ENCODE peak calls at places on chromosomes 11 and 22, in five cellular contexts. U, C, K, D and S are unnamed samples. For H3K4me1, the result is how much of the 10 kb centered on the place peaks cover.

GRCh38 chr22:46111645-46112306 is 38.5 kb upstream of the PPARA start:
- DNase-seq in U (no peak), C (no peak), K (no peak), D (no peak), S (no peak)

GRCh38 chr11:33116535-33116934 is 44.7 kb downstream of the CSTF3 start:
- DNase-seq in U (peak), C (peak), K (no peak), D (no peak), S (no peak)

GRCh38 chr11:116605543-116605942 is 167.2 kb downstream of the BUD13 start:
- DNase-seq in U (peak), C (peak), K (peak), D (peak), S (peak)

GRCh38 chr22:49039625-49040024 is 788.0 kb downstream of the BRD1 start:
- DNase-seq in U (no peak), C (peak), K (no peak), D (no peak), S (no peak)

GRCh38 chr22:40050258-40050657 is 55.5 kb downstream of the FAM83F start:
- DNase-seq in U (no peak), C (no peak), K (no peak), D (no peak), S (no peak)

GRCh38 chr11:126484266-126484665 is 128.8 kb downstream of the ST3GAL4 start:
- DNase-seq in U (no peak), C (peak), K (no peak), D (no peak), S (no peak)

GRCh38 chr11:46361283-46362145 is 14.3 kb downstream of the DGKZ start:
- DNase-seq in U (no peak), C (no peak), K (peak), D (no peak), S (no peak)

GRCh38 chr22:29703595-29704195 is 16.1 kb upstream of the CABP7 start:
- DNase-seq in U (no peak), C (no peak), K (no peak), D (no peak), S (no peak)

GRCh38 chr11:11463397-11463796 is 110.3 kb upstream of the CSNK2A3 start:
- DNase-seq in U (no peak), C (no peak), K (no peak), D (no peak), S (no peak)

GRCh38 chr11:708511-708910 is 2.5 kb downstream of the EPS8L2 start:
- DNase-seq in U (no peak), C (no peak), K (no peak), D (no peak), S (no peak)

GRCh38 chr11:709109-709997 is 3.3 kb downstream of the EPS8L2 start:
- DNase-seq in U (no peak), C (no peak), K (no peak), D (no peak), S (no peak)

GRCh38 chr11:706439-706956 is 467 bp downstream of the EPS8L2 start:
- DNase-seq in U (no peak), C (no peak), K (peak), D (no peak), S (no peak)

GRCh38 chr11:706957-707816 is 1.2 kb downstream of the EPS8L2 start:
- DNase-seq in U (no peak), C (peak), K (peak), D (no peak), S (no peak)

DNA sequence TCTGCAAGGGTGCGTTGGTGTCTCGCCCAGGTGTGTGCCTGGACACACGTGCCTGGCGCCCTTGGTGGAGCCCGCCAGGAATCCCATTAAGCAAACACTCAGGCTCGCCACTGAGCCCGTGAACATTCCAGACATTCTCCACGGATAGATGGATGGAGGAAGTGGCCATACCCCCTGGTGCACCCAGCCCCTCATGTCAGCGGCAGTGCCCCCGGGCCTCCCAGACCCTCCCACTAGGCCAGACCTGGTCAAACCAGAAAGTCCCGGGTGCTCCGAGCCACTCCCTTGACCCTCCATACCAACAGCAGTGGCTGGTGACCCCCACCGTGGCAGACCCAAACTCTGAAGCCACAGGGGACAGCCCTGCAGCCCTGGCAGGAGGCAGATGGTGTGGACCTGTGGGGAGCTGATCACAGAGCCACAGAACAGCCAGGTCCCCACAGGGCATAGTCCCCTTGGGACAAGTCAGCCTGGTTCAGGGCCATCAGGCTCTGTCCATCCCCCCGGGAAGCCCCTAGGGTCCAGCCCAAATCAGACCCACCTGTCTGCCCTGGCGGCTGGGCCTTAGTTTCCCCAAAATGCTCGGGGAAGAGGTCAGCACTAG is 1.9 kb downstream of the EPS8L2 start:
- DNase-seq in U (no peak), C (peak), K (no peak), D (no peak), S (no peak)
- H3K4me3 ChIP-seq in U (peak), C (peak), K (no peak), D (no peak), S (no peak)

GRCh38 chr11:43197357-43197756 is 114.4 kb upstream of the API5 start:
- DNase-seq in U (no peak), C (no peak), K (no peak), D (no peak), S (no peak)
- TF ChIP-seq ZNF274 in U (no peak), C (no peak), K (no peak), D (no peak), S (no peak)

DNA sequence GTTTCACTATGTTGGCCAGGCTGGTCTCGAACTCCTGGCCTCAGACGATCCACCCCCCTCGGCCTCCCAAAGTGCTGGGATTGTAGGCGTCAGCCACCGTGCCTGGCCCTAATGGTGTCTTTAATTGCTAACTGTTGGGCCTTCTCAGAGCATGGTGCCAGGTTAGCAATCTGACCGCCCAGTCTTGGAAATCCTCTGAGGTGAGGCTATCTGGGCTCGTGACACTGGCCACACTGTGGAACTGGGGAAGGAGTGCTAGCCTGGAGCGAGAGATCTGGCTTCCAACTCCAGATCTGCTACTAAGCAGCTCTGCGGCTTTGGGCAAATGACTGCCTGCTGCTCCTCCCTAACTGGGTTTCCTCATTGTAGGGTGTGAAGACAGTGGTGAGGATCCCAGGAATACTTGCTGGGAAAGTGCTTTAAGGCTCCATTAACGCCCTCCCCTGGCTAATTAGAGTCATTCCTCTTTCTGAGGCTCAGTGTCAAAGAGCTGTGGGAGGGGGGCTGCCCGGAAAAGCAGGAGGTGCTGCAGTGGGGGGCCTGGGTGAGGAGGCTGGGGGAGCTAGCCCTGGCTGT is 35.4 kb downstream of the CHRDL2 start:
- DNase-seq in U (no peak), C (no peak), K (peak), D (no peak), S (no peak)
- H3K4me1 ChIP-seq in U (under half), C (under half), K (under half), D (under half), S (under half)

GRCh38 chr22:24424901-24425775 is 2.3 kb upstream of the ADORA2A start:
- DNase-seq in U (no peak), C (no peak), K (no peak), D (no peak), S (no peak)
- H3K4me3 ChIP-seq in U (no peak), C (peak), K (no peak), D (peak), S (peak)

DNA sequence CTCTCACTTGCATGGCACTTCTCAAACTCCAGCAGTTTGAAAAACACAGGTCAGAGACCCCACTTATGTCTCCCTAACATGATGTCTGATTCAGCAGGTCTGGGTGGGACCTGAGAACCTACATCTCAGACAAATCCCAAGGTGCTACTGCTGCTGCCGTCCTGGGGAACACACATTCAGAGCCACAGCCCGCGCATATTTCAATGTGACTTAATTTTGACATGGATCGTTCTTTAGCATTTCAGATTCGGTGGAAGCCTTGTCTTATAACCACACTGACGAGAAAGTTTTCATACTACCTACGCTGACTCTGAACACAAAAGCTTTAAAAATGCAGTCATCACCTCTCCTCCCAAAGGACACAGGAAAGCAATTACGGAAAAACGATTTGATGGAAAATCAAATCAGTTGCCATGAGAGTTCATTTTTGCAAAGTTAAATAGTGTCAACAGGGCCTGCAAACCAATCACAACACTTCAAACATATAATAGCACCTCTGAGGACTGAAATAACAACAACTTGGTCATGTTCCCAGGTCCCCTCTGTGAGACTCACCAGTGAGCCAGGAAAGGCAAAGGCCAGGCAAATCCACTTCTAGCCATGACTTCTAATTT is 132.6 kb downstream of the SHANK2 start:
- DNase-seq in U (no peak), C (no peak), K (no peak), D (no peak), S (no peak)
- TF ChIP-seq ZNF274 in U (no peak), C (no peak), K (no peak), D (no peak), S (no peak)

GRCh38 chr11:27390318-27390958 is 27.4 kb upstream of the CCDC34 start:
- DNase-seq in U (no peak), C (no peak), K (no peak), D (no peak), S (no peak)

GRCh38 chr11:27392278-27392677 is 29.3 kb upstream of the CCDC34 start:
- DNase-seq in U (no peak), C (no peak), K (no peak), D (no peak), S (no peak)

GRCh38 chr11:27392715-27393114 is 29.7 kb upstream of the CCDC34 start:
- DNase-seq in U (no peak), C (peak), K (peak), D (no peak), S (no peak)

GRCh38 chr11:27390959-27391326 is 27.9 kb upstream of the CCDC34 start:
- DNase-seq in U (no peak), C (no peak), K (no peak), D (no peak), S (no peak)

GRCh38 chr11:27391336-27392015 is 28.5 kb upstream of the CCDC34 start:
- DNase-seq in U (peak), C (no peak), K (peak), D (no peak), S (no peak)
- H3K4me1 ChIP-seq in U (under half), C (half or more), K (under half), D (under half), S (under half)

DNA sequence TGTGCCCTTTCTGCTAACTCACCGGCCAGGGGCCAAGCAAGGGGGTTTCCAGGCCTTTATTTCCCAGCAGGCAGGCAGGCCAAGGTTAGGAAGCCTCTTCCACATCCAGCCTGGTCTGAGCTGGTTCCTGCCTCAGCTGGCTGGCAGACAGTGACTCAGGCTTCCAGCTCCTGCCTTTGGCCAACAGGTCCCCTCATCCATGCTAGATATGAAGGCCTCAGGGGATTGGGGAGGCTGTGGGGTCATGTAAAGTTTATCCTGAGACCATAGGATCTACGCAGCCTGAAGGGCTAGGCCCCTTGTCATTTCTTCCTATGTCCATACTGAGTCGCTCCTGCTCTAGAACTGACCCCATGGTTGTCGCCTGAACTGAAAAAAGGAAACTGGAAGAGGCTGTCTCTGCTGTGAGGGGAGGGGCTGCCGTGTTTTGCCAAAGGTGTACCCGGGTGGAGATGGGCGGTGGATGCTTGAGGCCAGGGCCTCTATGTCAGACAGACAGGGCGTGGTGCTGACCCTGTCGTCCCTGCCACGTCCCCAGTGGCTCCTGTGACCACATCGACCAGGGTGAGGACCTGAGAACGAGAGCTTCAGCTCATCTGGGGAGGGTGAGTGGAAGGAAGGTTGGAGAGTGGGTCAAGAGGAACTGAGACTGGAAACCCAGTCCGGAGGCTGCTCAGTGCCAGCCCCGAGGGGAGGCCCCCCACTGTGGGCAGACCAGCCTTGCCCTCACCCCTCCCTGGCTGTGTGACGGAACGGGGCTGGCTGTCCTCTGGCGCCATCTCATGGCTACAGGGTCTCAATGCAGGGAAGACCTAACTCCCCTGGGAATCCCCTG is 17.0 kb downstream of the P2RY6 start:
- DNase-seq in U (peak), C (peak), K (peak), D (no peak), S (no peak)
- H3K4me3 ChIP-seq in U (peak), C (peak), K (no peak), D (no peak), S (no peak)

GRCh38 chr22:42608481-42609361 is 6.0 kb downstream of the POLDIP3 start:
- DNase-seq in U (no peak), C (no peak), K (no peak), D (no peak), S (peak)
- TF ChIP-seq ZNF274 in U (no peak), C (no peak), K (no peak), D (no peak), S (no peak)

DNA sequence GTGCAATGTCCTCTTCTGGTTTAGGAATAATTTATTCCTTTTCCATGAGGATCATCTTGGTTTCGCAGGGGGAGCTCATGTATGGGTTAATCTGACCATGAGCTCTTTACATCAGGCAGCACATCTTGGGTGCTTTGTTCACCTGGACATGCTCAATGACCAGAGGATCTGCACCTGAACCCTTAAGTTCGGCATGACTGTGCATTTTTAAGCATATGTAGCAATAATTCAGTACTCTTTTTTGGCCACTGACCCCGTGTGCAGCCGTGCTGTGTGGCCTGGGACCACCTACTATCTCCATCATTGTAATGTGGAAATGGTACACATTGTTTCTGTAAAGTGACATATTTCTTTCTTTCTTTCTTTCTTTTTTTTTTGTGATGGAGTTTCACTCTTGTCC is 62.9 kb downstream of the DEPDC5 start:
- DNase-seq in U (no peak), C (no peak), K (no peak), D (no peak), S (no peak)
- H3K4me1 ChIP-seq in U (under half), C (under half), K (under half), D (under half), S (under half)